ENCODE peak calls at places on chromosomes 13 and 19, in five cellular contexts. C is HepG2, P is cardiac muscle cell, Y is AG09309, X is AG04450. K is an unnamed sample.

GRCh38 chr13:30292325-30292724 is 15.0 kb downstream of the KATNAL1 start:
- DNase-seq in P (no peak), X (no peak), Y (no peak), C (no peak), K (no peak)

GRCh38 chr13:65540064-65540635 is 1690.0 kb downstream of the PCDH9 start:
- DNase-seq in C (no peak), Y (no peak), X (no peak), P (no peak), K (no peak)

GRCh38 chr13:97339019-97339988 is 94.7 kb upstream of the RAP2A start:
- DNase-seq in C (no peak), X (peak; percentile 95), Y (peak; percentile 82), P (peak; percentile 95), K (peak; percentile 80)

GRCh38 chr19:51339313-51339686 is 2.6 kb downstream of the VSIG10L start:
- DNase-seq in X (no peak), Y (no peak), P (no peak), C (no peak), K (no peak)

GRCh38 chr13:66207610-66208009 is 1022.5 kb downstream of the PCDH9 start:
- DNase-seq in X (no peak), P (no peak), Y (no peak), C (no peak), K (no peak)

GRCh38 chr13:76300688-76301087 is 585.5 kb downstream of the KCTD12 start:
- DNase-seq in X (no peak), C (no peak), Y (no peak), P (no peak), K (no peak)

GRCh38 chr19:39746836-39747529 is 9.2 kb upstream of the CLC start:
- DNase-seq in C (no peak), Y (no peak), X (no peak), P (no peak), K (no peak)

GRCh38 chr13:83753912-83754624 is 128.2 kb downstream of the SLITRK1 start:
- DNase-seq in P (no peak), C (no peak), X (no peak), Y (no peak), K (no peak)

GRCh38 chr19:16677060-16677459 is 16.1 kb downstream of the TMEM38A start:
- DNase-seq in P (peak; percentile 6), C (no peak), X (no peak), Y (no peak), K (no peak)

GRCh38 chr19:29467824-29468401 is 57.9 kb upstream of the VSTM2B start:
- DNase-seq in P (peak; percentile 11), Y (peak; percentile 2), X (no peak), C (peak; percentile 50), K (no peak)

GRCh38 chr13:98632971-98633370 is 56.1 kb upstream of the STK24 start:
- DNase-seq in C (no peak), Y (no peak), P (peak; percentile 22), X (no peak), K (no peak)

GRCh38 chr13:36074659-36075058 is 56.5 kb downstream of the DCLK1 start:
- DNase-seq in P (peak; percentile 30), Y (no peak), C (no peak), X (no peak), K (no peak)

GRCh38 chr13:77720988-77721387 is 23.5 kb downstream of the SLAIN1 start:
- DNase-seq in Y (no peak), P (no peak), C (no peak), X (no peak), K (no peak)

GRCh38 chr13:30477346-30478235 is 11.9 kb upstream of the HMGB1 start:
- DNase-seq in C (no peak), P (no peak), Y (no peak), X (no peak), K (no peak)

GRCh38 chr19:23259961-23260360 is 9.8 kb upstream of the ZNF724 start:
- DNase-seq in C (no peak), X (no peak), Y (no peak), P (no peak), K (no peak)

GRCh38 chr19:18660051-18660910 is 23.2 kb upstream of the CRTC1 start:
- DNase-seq in X (no peak), Y (no peak), C (no peak), P (peak; percentile 44), K (no peak)

GRCh38 chr13:20069956-20070355 is 90.9 kb downstream of the GJA3 start:
- DNase-seq in Y (no peak), X (no peak), P (no peak), C (no peak), K (no peak)

GRCh38 chr13:42101821-42102580 is 53.6 kb downstream of the DGKH start:
- DNase-seq in C (no peak), P (peak; percentile 13), Y (no peak), X (no peak), K (no peak)

GRCh38 chr13:23467048-23467931 is 33.8 kb upstream of the SACS start:
- DNase-seq in C (no peak), Y (no peak), X (no peak), P (no peak), K (no peak)

GRCh38 chr19:33397536-33398360 is 24.2 kb downstream of the CEBPG start:
- DNase-seq in Y (no peak), X (no peak), P (no peak), C (peak; percentile 50), K (no peak)

GRCh38 chr13:50911937-50912624 is 2.5 kb downstream of the RNASEH2B start:
- DNase-seq in X (peak; percentile 79), P (peak; percentile 92), C (peak; percentile 68), Y (peak; percentile 48), K (peak; percentile 81)
- TF ChIP-seq CTCF in X (peak; percentile 82), P (peak; percentile 89), C (peak; percentile 88), Y (peak; percentile 93), K (peak; percentile 87)

GRCh38 chr13:107817652-107818287 is 397.6 kb downstream of the LIG4 start:
- DNase-seq in C (no peak), X (no peak), P (no peak), Y (no peak), K (no peak)
- H3K4me3 ChIP-seq in C (no peak overlapping the region), X (no peak overlapping the region), P (no peak overlapping the region), Y (no peak overlapping the region), K (no peak overlapping the region)

GRCh38 chr19:3586124-3586626 is 897 bp downstream of the GIPC3 start:
- DNase-seq in X (no peak), Y (no peak), P (no peak), C (no peak), K (no peak)
- TF ChIP-seq CTCF in X (peak; percentile 53), Y (peak; percentile 41), P (peak; percentile 51), C (peak; percentile 59), K (peak; percentile 58)

GRCh38 chr19:40906512-40906911 is 24.5 kb upstream of the CYP2A7 start:
- DNase-seq in C (no peak), X (no peak), P (no peak), Y (no peak), K (no peak)

GRCh38 chr19:40907968-40908735 is 26.1 kb upstream of the CYP2A7 start:
- DNase-seq in Y (no peak), C (no peak), X (no peak), P (no peak), K (no peak)

GRCh38 chr19:40908981-40909380 is 26.9 kb upstream of the CYP2A7 start:
- DNase-seq in Y (no peak), C (no peak), P (no peak), X (no peak), K (no peak)
- H3K4me3 ChIP-seq in Y (no peak overlapping the region), C (no peak overlapping the region), P (no peak overlapping the region), X (no peak overlapping the region), K (no peak overlapping the region)

GRCh38 chr19:48363810-48364563 is at the start of the genes SYNGR4 and TMEM143:
- DNase-seq in Y (peak; percentile 97), C (peak; percentile 99), P (peak; percentile 100), X (peak; percentile 99), K (peak; percentile 98)
- TF ChIP-seq CTCF in Y (no peak), C (no peak), P (no peak), X (no peak), K (no peak)

GRCh38 chr19:55208880-55209429 is 346 bp downstream of the PTPRH start:
- DNase-seq in X (no peak), Y (no peak), C (no peak), P (no peak), K (no peak)

GRCh38 chr19:55210120-55210493 is 806 bp upstream of the PTPRH start:
- DNase-seq in P (peak; percentile 82), Y (peak; percentile 94), C (peak; percentile 91), X (peak; percentile 88), K (peak; percentile 77)

GRCh38 chr19:55212447-55212846 is 3.1 kb upstream of the PTPRH start:
- DNase-seq in X (no peak), P (no peak), C (peak; percentile 64), Y (no peak), K (no peak)

GRCh38 chr19:55209430-55210119 is at the start of gene PTPRH:
- DNase-seq in Y (no peak), X (no peak), P (no peak), C (no peak), K (no peak)

DNA sequence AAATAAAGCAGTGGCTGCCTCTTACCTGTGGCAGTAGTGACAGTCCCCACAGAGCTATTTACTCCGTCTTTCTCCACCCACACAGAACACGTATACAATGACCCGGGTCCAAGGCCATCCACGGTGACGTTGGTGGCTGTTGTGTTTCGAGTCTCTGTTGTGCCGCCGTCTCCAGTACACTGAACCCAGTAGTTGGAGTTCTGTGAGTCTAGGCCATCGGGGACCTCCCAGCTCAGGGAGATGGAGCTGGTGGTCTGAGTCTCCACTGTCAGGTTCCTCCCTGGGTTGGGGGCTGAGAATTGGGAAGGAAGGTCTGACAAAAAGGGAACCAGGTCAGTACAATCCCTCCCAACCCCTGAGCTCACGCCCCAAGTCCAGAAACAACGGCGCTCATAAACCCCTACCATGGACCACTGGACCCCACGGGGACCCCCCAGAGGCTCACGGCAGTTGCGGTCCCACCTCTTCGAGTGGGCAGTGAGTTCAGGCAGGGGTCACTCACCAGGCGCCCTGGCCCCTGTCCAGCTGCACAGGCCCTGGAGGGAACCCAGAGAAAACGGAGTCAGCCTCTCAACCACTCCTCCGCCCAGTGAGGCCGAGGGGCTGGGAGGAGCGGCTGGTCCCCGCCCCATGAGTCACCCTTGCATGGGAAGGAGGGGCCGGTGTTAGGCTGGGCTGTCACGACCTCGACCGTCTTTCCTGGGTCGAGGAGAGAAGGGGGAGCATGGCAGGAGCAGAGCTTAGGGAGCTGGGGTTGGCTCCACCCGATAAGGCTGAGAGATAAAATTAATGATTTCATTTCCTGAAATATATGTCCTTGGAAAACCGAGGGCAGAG is 2.4 kb downstream of the PTPRH start:
- DNase-seq in P (peak; percentile 97), X (peak; percentile 59), C (peak; percentile 93), Y (peak; percentile 53), K (peak; percentile 32)
- H3K4me3 ChIP-seq in P (no peak overlapping the region), X (peak overlapping the region; percentile 23), C (peak overlapping the region; percentile 93), Y (peak overlapping the region; percentile 24), K (peak overlapping the region; percentile 29)

GRCh38 chr13:43894438-43894837 is 14.7 kb downstream of the LACC1 start:
- DNase-seq in P (no peak), C (no peak), X (no peak), Y (no peak), K (no peak)
- TF ChIP-seq CTCF in P (peak; percentile 13), C (no peak), X (peak; percentile 20), Y (no peak), K (no peak)